ENCODE peak calls at places on chromosomes 13 and 19, in six cellular contexts. Q is HuH-7; T is fibroblast of mammary gland; H is stimulated activated CD4-positive, alpha-beta T cell treated with anti-CD3 and anti-CD28 coated beads, Interleukin-2, amount 100 ng/mL, for 48 hours; P is GM10248; Z is Caco-2. A is an unnamed sample.

GRCh38 chr19:20863176-20863575 is 59.9 kb upstream of the ZNF85 start:
- DNase-seq in Q (no peak), P (no peak), T (no peak), Z (no peak), H (no peak), A (no peak)

GRCh38 chr19:58356236-58356970 is 3.1 kb upstream of the A1BG start:
- DNase-seq in Z (no peak), Q (no peak), T (peak), H (no peak), P (no peak), A (no peak)

GRCh38 chr19:55454787-55455243 is 6.6 kb downstream of the ISOC2 start:
- DNase-seq in T (peak), H (no peak), Q (peak), Z (peak), P (peak), A (no peak)

GRCh38 chr19:13022111-13022858 is 27.0 kb downstream of the NFIX start:
- DNase-seq in Q (no peak), T (peak), P (peak), H (no peak), Z (no peak), A (no peak)

GRCh38 chr13:104011505-104012270 is 945.5 kb upstream of the SLC10A2 start:
- DNase-seq in T (no peak), Z (no peak), P (no peak), Q (no peak), H (no peak), A (no peak)

GRCh38 chr13:52399037-52399436 is 6.9 kb downstream of the THSD1 start:
- DNase-seq in Q (no peak), H (no peak), Z (no peak), P (no peak), T (no peak), A (no peak)

GRCh38 chr19:1673645-1674292 is 21.4 kb upstream of the TCF3 start:
- DNase-seq in P (no peak), Q (no peak), H (no peak), T (no peak), Z (no peak), A (no peak)

GRCh38 chr19:4152241-4152998 is 1.0 kb upstream of the CREB3L3 start:
- DNase-seq in Z (no peak), H (no peak), Q (no peak), T (no peak), P (peak), A (no peak)

GRCh38 chr19:13072206-13072898 is 30.3 kb downstream of the LYL1 start:
- DNase-seq in Q (no peak), T (no peak), P (no peak), Z (no peak), H (no peak), A (no peak)

A was measured in glomerular endothelial cell.